ENCODE peak calls at places on chromosomes 13 and 19, in four cellular contexts. I is body of pancreas, B is stomach, J is ovary. E is an unnamed sample. For H3K4me1, the result is how much of the 10 kb centered on the place peaks cover.

GRCh38 chr13:93265800-93266199 is 39.2 kb downstream of the GPC6 start:
- DNase-seq in I (no peak), B (no peak), J (no peak), E (no peak)

GRCh38 chr13:26719356-26719945 is 41.1 kb downstream of the GPR12 start:
- DNase-seq in I (no peak), B (no peak), J (no peak), E (no peak)

GRCh38 chr13:51934461-51935087 is 72.8 kb downstream of the CCDC70 start:
- DNase-seq in I (no peak), B (no peak), J (no peak), E (no peak)

GRCh38 chr19:6216996-6217751 is 62.6 kb downstream of the MLLT1 start:
- DNase-seq in I (peak), B (no peak), J (peak), E (no peak)

GRCh38 chr19:411723-412355 is 2.9 kb upstream of the C2CD4C start:
- DNase-seq in I (no peak), B (no peak), J (no peak), E (no peak)

GRCh38 chr13:113932060-113932459 is 41.8 kb downstream of the C13orf46 start:
- DNase-seq in I (no peak), B (peak), J (peak), E (no peak)

GRCh38 chr13:51806571-51806970 is 2.6 kb upstream of the DHRS12 start:
- DNase-seq in I (peak), B (peak), J (no peak), E (peak)

GRCh38 chr19:30222993-30223865 is 149.0 kb upstream of the ZNF536 start:
- DNase-seq in I (no peak), B (no peak), J (no peak), E (no peak)

GRCh38 chr13:42218576-42218975 is 53.4 kb upstream of the AKAP11 start:
- DNase-seq in I (no peak), B (no peak), J (no peak), E (no peak)

GRCh38 chr19:12314553-12314952 is 18.9 kb downstream of the ZNF563 start:
- DNase-seq in I (peak), B (peak), J (no peak), E (no peak)

GRCh38 chr13:51946163-51946669 is 65.0 kb downstream of the ATP7B start:
- DNase-seq in I (no peak), B (no peak), J (no peak), E (no peak)

GRCh38 chr19:11324079-11324661 is 15.3 kb downstream of the RAB3D start:
- DNase-seq in I (peak), B (peak), J (peak), E (peak)

GRCh38 chr19:16914421-16914820 is 25.6 kb downstream of the F2RL3 start:
- DNase-seq in I (no peak), B (no peak), J (no peak), E (no peak)

GRCh38 chr19:30070970-30071632 is 129.1 kb downstream of the URI1 start:
- DNase-seq in I (no peak), B (no peak), J (peak), E (no peak)

GRCh38 chr19:58265100-58265499 is 13.7 kb upstream of the ZNF8 start:
- DNase-seq in I (no peak), B (no peak), J (no peak), E (no peak)

GRCh38 chr19:55447421-55448174 is 4.5 kb upstream of the SHISA7 start:
- DNase-seq in I (no peak), B (no peak), J (no peak), E (no peak)

GRCh38 chr13:60090579-60090978 is 73.1 kb downstream of the DIAPH3 start:
- DNase-seq in I (no peak), B (no peak), J (no peak), E (no peak)

GRCh38 chr13:20127563-20128458 is 33.0 kb downstream of the GJA3 start:
- DNase-seq in I (peak), B (peak), J (peak), E (peak)

GRCh38 chr13:51981355-51981754 is 29.9 kb downstream of the ATP7B start:
- DNase-seq in I (no peak), B (no peak), J (no peak), E (no peak)

DNA sequence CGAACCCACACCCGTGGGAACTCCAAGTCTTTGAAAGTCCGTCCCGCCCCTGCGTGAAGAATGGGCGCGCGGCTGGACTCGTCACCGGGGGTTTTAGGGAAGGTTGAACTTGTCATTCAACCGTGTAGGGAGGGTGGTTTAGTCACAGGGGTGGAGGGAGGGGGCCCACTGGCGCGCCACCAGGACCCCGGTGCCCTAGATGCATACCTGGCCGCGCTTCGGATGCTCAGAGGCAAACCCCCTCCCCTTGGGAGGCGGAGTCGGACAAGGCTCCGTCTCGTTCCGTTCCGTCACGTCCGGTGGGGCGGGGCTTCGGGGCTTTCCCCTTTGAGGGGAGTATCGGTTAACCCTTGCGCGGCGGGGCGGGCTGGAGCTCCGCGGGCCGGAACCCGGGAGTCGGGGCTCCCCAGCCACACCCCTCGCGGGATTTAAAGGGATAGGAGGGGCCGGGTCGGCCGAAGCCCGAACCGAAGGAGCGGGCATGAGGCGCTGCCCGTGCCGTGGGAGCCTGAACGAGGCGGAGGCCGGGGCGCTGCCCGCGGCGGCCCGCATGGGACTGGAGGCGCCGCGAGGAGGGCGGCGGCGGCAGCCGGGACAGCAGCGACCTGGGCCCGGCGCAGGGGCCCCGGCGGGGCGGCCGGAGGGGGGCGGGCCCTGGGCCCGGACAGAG is at the start of the genes COQ8B and ITPKC:
- DNase-seq in I (peak), B (peak), J (peak), E (peak)
- TF ChIP-seq POLR2A in I (peak), B (peak), J (peak), E (peak)

GRCh38 chr19:7746903-7747884 is at the start of gene CD209:
- DNase-seq in I (no peak), B (no peak), J (peak), E (no peak)
- H3K4me1 ChIP-seq in I (under half), B (under half), J (under half), E (under half)

GRCh38 chr19:45363861-45364459 is 6.4 kb downstream of the ERCC2 start:
- DNase-seq in I (no peak), B (no peak), J (no peak), E (no peak)
- TF ChIP-seq POLR2A in I (no peak), B (no peak), J (no peak), E (no peak)

GRCh38 chr13:106565127-106565775 is 2.7 kb downstream of the ARGLU1 start:
- DNase-seq in I (no peak), B (no peak), J (no peak), E (no peak)
- H3K4me1 ChIP-seq in I (half or more), B (half or more), J (under half), E (under half)

GRCh38 chr19:44777715-44778347 is at the start of gene CBLC:
- DNase-seq in I (peak), B (peak), J (peak), E (no peak)
- TF ChIP-seq POLR2A in I (peak), B (peak), J (no peak), E (no peak)

GRCh38 chr19:38840583-38840968 is 9.0 kb upstream of the ECH1 start:
- DNase-seq in I (peak), B (no peak), J (no peak), E (no peak)
- H3K4me1 ChIP-seq in I (half or more), B (half or more), J (under half), E (under half)

DNA sequence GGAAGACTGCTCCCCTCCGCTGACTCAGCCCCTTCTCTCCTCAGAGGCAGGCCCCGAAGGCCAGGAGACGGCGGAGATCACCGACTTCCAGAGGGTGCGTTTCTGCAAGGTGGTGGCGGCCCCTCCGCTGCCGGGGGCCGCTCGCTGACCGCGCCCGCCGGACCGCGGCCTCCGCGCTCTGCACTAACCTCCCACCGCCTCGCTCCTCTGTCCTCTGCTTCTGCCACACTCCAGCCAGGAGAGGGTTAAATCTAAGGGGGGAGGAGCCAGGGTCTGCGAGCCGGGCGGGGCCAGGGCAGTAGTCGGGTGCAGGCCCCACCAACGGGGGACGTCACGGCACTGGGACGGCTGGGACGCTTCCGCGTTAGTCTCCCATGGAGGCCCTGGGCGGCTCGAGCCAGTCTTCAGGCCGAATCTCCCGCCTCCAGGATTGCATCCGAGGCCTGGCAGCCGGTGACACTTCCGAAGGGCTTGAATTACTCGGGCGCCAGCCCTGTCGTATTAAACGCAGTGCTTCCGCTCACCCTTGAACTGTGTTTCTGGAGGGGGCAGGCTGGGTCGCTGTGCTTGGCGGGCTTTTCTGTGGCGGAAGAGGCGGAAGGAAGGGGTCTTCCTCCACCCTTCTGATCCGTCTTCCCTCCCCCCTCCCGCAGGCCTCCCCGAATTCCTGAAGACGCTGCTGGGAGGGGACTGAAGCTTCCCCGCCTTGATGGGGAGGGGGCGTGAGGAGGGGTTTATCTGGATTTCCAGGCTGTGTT is 1.2 kb upstream of the INAFM1 start:
- DNase-seq in I (peak), B (peak), J (peak), E (peak)
- TF ChIP-seq POLR2A in I (peak), B (peak), J (peak), E (peak)

E was measured in tibial nerve.